ENCODE peak calls at places on chromosomes 13 and 19, in eight cellular contexts. K is lung; P is stimulated activated naive B cell treated with anti-CD40 and anti-IgM and Interleukin-4, amounts not matched to agents 10 μg/mL and 1 μg/mL and 100 μg/mL, for 72 hours; A is BJ; D is RPMI8226; U is CD8-positive, alpha-beta memory T cell; W is activated CD4-positive, alpha-beta T cell treated with anti-CD3 and anti-CD28 coated beads for 1 hour; M is left kidney. H is an unnamed sample.

GRCh38 chr19:40674291-40674690 is 16.2 kb downstream of the NUMBL start:
- DNase-seq in P (no peak), M (no peak), A (no peak), U (no peak), D (no peak), W (no peak), K (no peak), H (no peak)

GRCh38 chr19:18091217-18091608 is 4.5 kb upstream of the IL12RB1 start:
- DNase-seq in M (no peak), K (peak), W (peak), U (peak), D (no peak), P (peak), A (no peak), H (peak)

GRCh38 chr13:92461831-92462230 is 764.8 kb upstream of the GPC6 start:
- DNase-seq in M (no peak), D (no peak), K (no peak), U (no peak), A (no peak), P (no peak), W (no peak), H (no peak)

GRCh38 chr13:113000575-113000974 is 31.6 kb downstream of the MCF2L start:
- DNase-seq in U (no peak), A (no peak), M (no peak), D (no peak), K (no peak), W (no peak), P (no peak), H (no peak)

GRCh38 chr19:51688665-51689571 is 4.2 kb upstream of the SPACA6 start:
- DNase-seq in P (no peak), M (peak), A (peak), U (no peak), W (no peak), D (peak), K (peak), H (no peak)

GRCh38 chr13:97408938-97409337 is 25.0 kb upstream of the RAP2A start:
- DNase-seq in U (no peak), W (no peak), P (no peak), M (no peak), D (no peak), K (no peak), A (no peak), H (no peak)

GRCh38 chr19:1343026-1343425 is 40.7 kb upstream of the NDUFS7 start:
- DNase-seq in M (no peak), U (no peak), W (no peak), P (no peak), K (no peak), D (no peak), A (no peak), H (no peak)

GRCh38 chr19:35363711-35364425 is 5.6 kb downstream of the FFAR3 start:
- DNase-seq in A (no peak), M (no peak), K (no peak), P (no peak), D (no peak), U (no peak), W (no peak), H (no peak)

GRCh38 chr13:105719861-105720260 is 815.6 kb downstream of the EFNB2 start:
- DNase-seq in U (no peak), W (no peak), K (no peak), A (no peak), P (no peak), D (no peak), M (no peak), H (no peak)

GRCh38 chr13:65309906-65310305 is 1920.2 kb downstream of the PCDH9 start:
- DNase-seq in K (no peak), M (no peak), P (no peak), W (no peak), D (no peak), U (no peak), A (no peak), H (no peak)

GRCh38 chr13:113116206-113116800 is 6.3 kb upstream of the F10 start:
- DNase-seq in K (no peak), W (no peak), P (no peak), D (no peak), U (no peak), A (no peak), M (no peak), H (no peak)

GRCh38 chr19:38734426-38735256 is 9.6 kb downstream of the CAPN12 start:
- DNase-seq in M (no peak), P (no peak), W (no peak), D (peak), U (no peak), K (no peak), A (no peak), H (no peak)

GRCh38 chr13:113064534-113065405 is 40.8 kb upstream of the F7 start:
- DNase-seq in D (no peak), U (no peak), A (no peak), W (no peak), P (no peak), M (peak), K (no peak), H (no peak)

GRCh38 chr13:75675421-75675820 is 39.3 kb downstream of the LMO7 start:
- DNase-seq in D (no peak), M (no peak), K (no peak), A (no peak), W (no peak), U (no peak), P (no peak), H (no peak)

GRCh38 chr13:90455861-90456260 is 891.6 kb upstream of the MIR17HG start:
- DNase-seq in K (no peak), M (no peak), P (no peak), D (no peak), U (no peak), W (no peak), A (no peak), H (no peak)